ENCODE peak calls at places on chromosome 2, in six cellular contexts. Y is HEK293T; M is stimulated activated CD8-positive, alpha-beta memory T cell treated with anti-CD3 and anti-CD28 coated beads, Interleukin-4, amount 100 ng/mL, for 1 hour; R is substantia nigra; J is COR-L47; H is heart left ventricle. E is an unnamed sample.

GRCh38 chr2:5520352-5520996 is 171.7 kb upstream of the SOX11 start:
- DNase-seq in R (no peak), M (no peak), H (peak), J (no peak), Y (no peak), E (no peak)

GRCh38 chr2:219475697-219476604 is 22.7 kb upstream of the GMPPA start:
- DNase-seq in R (peak), Y (peak), H (peak), M (no peak), J (no peak), E (no peak)

GRCh38 chr2:36780231-36780808 is 83.8 kb downstream of the VIT start:
- DNase-seq in M (no peak), J (peak), H (no peak), R (no peak), Y (peak), E (peak)

GRCh38 chr2:8412082-8412481 is 269.8 kb upstream of the ID2 start:
- DNase-seq in R (no peak), M (no peak), J (no peak), Y (no peak), H (no peak), E (no peak)

GRCh38 chr2:138319616-138320015 is 182.0 kb upstream of the SPOPL start:
- DNase-seq in M (no peak), Y (no peak), J (no peak), R (no peak), H (no peak), E (no peak)

GRCh38 chr2:230684222-230685164 is 28.1 kb upstream of the CAB39 start:
- DNase-seq in M (no peak), R (no peak), J (no peak), H (no peak), Y (no peak), E (no peak)

GRCh38 chr2:8315766-8316165 is 366.1 kb upstream of the ID2 start:
- DNase-seq in R (no peak), H (peak), M (no peak), J (no peak), Y (no peak), E (no peak)

GRCh38 chr2:72214429-72215143 is 66.9 kb upstream of the CYP26B1 start:
- DNase-seq in M (no peak), J (no peak), H (no peak), R (no peak), Y (no peak), E (no peak)

GRCh38 chr2:165794520-165794882 is 454 bp upstream of the GALNT3 start:
- DNase-seq in J (peak), Y (no peak), H (peak), M (peak), R (no peak), E (no peak)

GRCh38 chr2:22855761-22856184 is 529.2 kb upstream of the KLHL29 start:
- DNase-seq in Y (no peak), R (peak), J (no peak), M (no peak), H (no peak), E (no peak)

GRCh38 chr2:48043746-48044145 is 137.4 kb upstream of the FBXO11 start:
- DNase-seq in M (no peak), J (no peak), R (no peak), Y (no peak), H (no peak), E (no peak)

GRCh38 chr2:176585791-176586190 is 316.5 kb downstream of the MTX2 start:
- DNase-seq in Y (no peak), R (no peak), J (no peak), M (no peak), H (no peak), E (no peak)

GRCh38 chr2:174750923-174751441 is 13.3 kb downstream of the CHRNA1 start:
- DNase-seq in Y (no peak), H (no peak), M (no peak), J (no peak), R (no peak), E (no peak)

GRCh38 chr2:98842136-98842535 is 93.9 kb downstream of the CRACDL start:
- DNase-seq in J (no peak), H (no peak), Y (no peak), R (no peak), M (no peak), E (no peak)

GRCh38 chr2:33212151-33212550 is 264.3 kb upstream of the RASGRP3 start:
- DNase-seq in R (no peak), J (no peak), Y (peak), M (no peak), H (no peak), E (peak)

GRCh38 chr2:144519934-144520717 is at the start of gene ZEB2:
- DNase-seq in H (peak), J (no peak), R (peak), Y (peak), M (no peak), E (peak)

GRCh38 chr2:233905945-233906344 is 11.2 kb upstream of the TRPM8 start:
- DNase-seq in H (no peak), R (no peak), M (no peak), J (no peak), Y (no peak), E (no peak)

GRCh38 chr2:46825958-46826897 is 89.4 kb downstream of the MCFD2 start:
- DNase-seq in J (no peak), M (no peak), Y (no peak), R (no peak), H (no peak), E (no peak)

GRCh38 chr2:71500426-71501079 is 47.2 kb downstream of the DYSF start:
- DNase-seq in H (peak), M (no peak), Y (no peak), R (no peak), J (no peak), E (no peak)

GRCh38 chr2:188303363-188304031 is 11.8 kb downstream of the GULP1 start:
- DNase-seq in R (no peak), H (no peak), Y (no peak), M (no peak), J (no peak), E (no peak)

GRCh38 chr2:98828793-98829371 is 98.0 kb upstream of the MGAT4A start:
- DNase-seq in H (no peak), J (no peak), R (no peak), M (no peak), Y (no peak), E (no peak)

GRCh38 chr2:60470340-60470739 is 83.1 kb downstream of the BCL11A start:
- DNase-seq in M (no peak), J (no peak), Y (no peak), R (no peak), H (no peak), E (no peak)

GRCh38 chr2:62112192-62112591 is 83.7 kb upstream of the B3GNT2 start:
- DNase-seq in J (no peak), H (no peak), Y (no peak), M (no peak), R (no peak), E (no peak)

GRCh38 chr2:176558574-176559140 is 289.4 kb downstream of the MTX2 start:
- DNase-seq in R (no peak), Y (no peak), M (no peak), H (no peak), J (no peak), E (no peak)

GRCh38 chr2:17583166-17583565 is 42.7 kb downstream of the VSNL1 start:
- DNase-seq in R (no peak), H (peak), Y (no peak), J (no peak), M (no peak), E (no peak)

GRCh38 chr2:150937030-150937429 is 324.6 kb downstream of the RBM43 start:
- DNase-seq in Y (no peak), R (no peak), J (no peak), M (no peak), H (no peak), E (no peak)

GRCh38 chr2:175684466-175684865 is 317.6 kb downstream of the LNPK start:
- DNase-seq in J (no peak), M (no peak), Y (no peak), R (no peak), H (no peak), E (no peak)

GRCh38 chr2:86027196-86027912 is 78.3 kb downstream of the POLR1A start:
- DNase-seq in H (no peak), J (no peak), R (no peak), Y (no peak), M (no peak), E (no peak)

GRCh38 chr2:102282646-102283045 is 28.7 kb upstream of the IL1RL1 start:
- DNase-seq in R (no peak), J (no peak), M (no peak), H (no peak), Y (no peak), E (no peak)

GRCh38 chr2:4091013-4091412 is 387.6 kb downstream of the DCDC2C start:
- DNase-seq in M (no peak), H (no peak), R (no peak), Y (no peak), J (no peak), E (no peak)

E was measured in AG09319.